ENCODE peak calls at places on chromosomes 2 and 18, in four cellular contexts. One of them, this sample, is unnamed.

GRCh38 chr2:168604252-168604651 is 148.2 kb downstream of the CERS6 start:
- DNase-seq in H1: no peak
- DNase-seq in HepG2: peak; percentile 10
- DNase-seq in GM12878: no peak
- DNase-seq in this sample: no peak

GRCh38 chr2:69306897-69307695 is 79.9 kb downstream of the GFPT1 start:
- DNase-seq in H1: peak; percentile 53
- DNase-seq in HepG2: peak; percentile 47
- DNase-seq in GM12878: no peak
- DNase-seq in this sample: peak; percentile 93

GRCh38 chr18:49716035-49716434 is 97.3 kb downstream of the ACAA2 start:
- DNase-seq in H1: no peak
- DNase-seq in GM12878: no peak
- DNase-seq in HepG2: no peak
- DNase-seq in this sample: no peak

GRCh38 chr2:127619901-127620705 is 25.9 kb upstream of the GPR17 start:
- DNase-seq in H1: no peak
- DNase-seq in HepG2: no peak
- DNase-seq in GM12878: no peak
- DNase-seq in this sample: peak; percentile 29

GRCh38 chr18:63346031-63346430 is 21.0 kb downstream of the KDSR start:
- DNase-seq in H1: no peak
- DNase-seq in GM12878: no peak
- DNase-seq in HepG2: no peak
- DNase-seq in this sample: no peak

GRCh38 chr2:205946226-205946625 is 139.7 kb downstream of the INO80D start:
- DNase-seq in HepG2: no peak
- DNase-seq in H1: no peak
- DNase-seq in GM12878: no peak
- DNase-seq in this sample: no peak

GRCh38 chr2:218569038-218569431 is 396 bp downstream of the CNOT9 start:
- DNase-seq in GM12878: no peak
- DNase-seq in HepG2: peak; percentile 73
- DNase-seq in H1: no peak
- DNase-seq in this sample: peak; percentile 55

GRCh38 chr18:22900558-22901183 is 32.5 kb upstream of the RBBP8 start:
- DNase-seq in HepG2: no peak
- DNase-seq in H1: no peak
- DNase-seq in GM12878: no peak
- DNase-seq in this sample: no peak

GRCh38 chr2:26848336-26849055 is 564 bp downstream of the DPYSL5 start:
- DNase-seq in H1: no peak
- DNase-seq in HepG2: no peak
- DNase-seq in GM12878: no peak
- DNase-seq in this sample: peak; percentile 85
- TF ChIP-seq TCF12 in H1: no peak
- TF ChIP-seq TCF12 in HepG2: no peak
- TF ChIP-seq TCF12 in GM12878: no peak
- TF ChIP-seq TCF12 in this sample: no peak

DNA sequence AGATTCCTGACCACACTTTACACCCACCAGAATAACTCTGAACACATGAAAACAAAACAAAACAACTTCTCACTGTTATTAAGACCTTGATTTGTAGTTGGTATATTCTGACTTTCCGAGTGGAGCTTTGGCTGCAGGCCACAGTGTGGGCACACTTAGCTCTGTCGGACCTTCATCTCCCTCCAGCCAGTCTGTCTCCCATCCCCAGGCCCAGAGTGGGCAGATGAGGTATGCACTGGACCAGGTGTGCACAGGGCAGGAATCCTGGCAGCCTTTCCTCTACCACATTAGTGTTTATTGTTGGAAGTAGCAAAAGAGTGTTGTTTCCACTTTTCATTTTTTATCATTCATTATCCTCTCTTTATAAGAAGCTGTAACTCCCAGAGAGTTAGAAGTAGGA is 219.5 kb upstream of the TPO start:
- DNase-seq in GM12878: no peak
- DNase-seq in H1: no peak
- DNase-seq in HepG2: no peak
- DNase-seq in this sample: no peak
- TF ChIP-seq CTCF in GM12878: no peak
- TF ChIP-seq CTCF in H1: no peak
- TF ChIP-seq CTCF in HepG2: no peak
- TF ChIP-seq CTCF in this sample: no peak

GRCh38 chr2:233846387-233847247 is 7.7 kb downstream of the HJURP start:
- DNase-seq in GM12878: no peak
- DNase-seq in H1: no peak
- DNase-seq in HepG2: no peak
- DNase-seq in this sample: peak; percentile 48
- TF ChIP-seq TCF12 in GM12878: no peak
- TF ChIP-seq TCF12 in H1: no peak
- TF ChIP-seq TCF12 in HepG2: no peak
- TF ChIP-seq TCF12 in this sample: no peak

GRCh38 chr2:233686967-233687366 is 5.3 kb downstream of the UGT1A7 start:
- DNase-seq in H1: no peak
- DNase-seq in GM12878: no peak
- DNase-seq in HepG2: no peak
- DNase-seq in this sample: no peak
- TF ChIP-seq CTCF in H1: no peak
- TF ChIP-seq CTCF in GM12878: no peak
- TF ChIP-seq CTCF in HepG2: no peak
- TF ChIP-seq CTCF in this sample: no peak

GRCh38 chr18:905307-905947 is 756 bp downstream of the ADCYAP1 start:
- DNase-seq in HepG2: no peak
- DNase-seq in GM12878: no peak
- DNase-seq in H1: no peak
- DNase-seq in this sample: peak; percentile 38

GRCh38 chr18:904135-905090 is at the start of gene ADCYAP1:
- DNase-seq in HepG2: no peak
- DNase-seq in H1: no peak
- DNase-seq in GM12878: no peak
- DNase-seq in this sample: peak; percentile 43

GRCh38 chr18:902179-902718 is 2.4 kb upstream of the ADCYAP1 start:
- DNase-seq in H1: no peak
- DNase-seq in GM12878: no peak
- DNase-seq in HepG2: no peak
- DNase-seq in this sample: no peak

GRCh38 chr18:903703-904102 is 968 bp upstream of the ADCYAP1 start:
- DNase-seq in HepG2: no peak
- DNase-seq in GM12878: no peak
- DNase-seq in H1: no peak
- DNase-seq in this sample: no peak

GRCh38 chr18:901769-902168 is 2.9 kb upstream of the ADCYAP1 start:
- DNase-seq in H1: no peak
- DNase-seq in GM12878: no peak
- DNase-seq in HepG2: no peak
- DNase-seq in this sample: no peak
- TF ChIP-seq TCF12 in H1: no peak
- TF ChIP-seq TCF12 in GM12878: no peak
- TF ChIP-seq TCF12 in HepG2: no peak
- TF ChIP-seq TCF12 in this sample: no peak

DNA sequence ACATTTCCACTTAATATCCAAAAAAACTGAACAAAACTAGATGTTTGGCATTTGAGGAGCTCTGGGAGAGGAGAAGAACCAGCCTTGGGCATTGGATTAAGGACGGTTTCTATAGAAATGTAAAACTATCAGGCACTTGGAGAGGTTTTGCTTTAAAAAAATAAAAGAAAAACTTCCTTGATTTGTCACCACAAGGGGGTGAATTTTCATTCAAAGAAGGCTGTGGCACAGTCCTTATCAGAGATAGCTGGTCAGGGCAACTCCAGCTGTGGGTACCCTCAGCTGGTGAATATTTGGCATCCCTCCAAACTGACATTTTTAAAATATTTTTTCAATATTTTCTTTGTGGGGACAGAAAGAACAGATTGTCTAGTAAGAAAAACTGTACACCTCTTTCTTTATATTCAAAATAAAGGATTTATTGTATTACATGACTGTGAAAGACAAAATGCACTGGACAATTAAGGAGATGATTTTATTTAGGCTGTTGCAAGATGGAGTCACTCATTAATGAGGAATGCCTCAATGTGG is 46.1 kb upstream of the TBC1D8 start:
- DNase-seq in HepG2: peak; percentile 42
- DNase-seq in GM12878: no peak
- DNase-seq in H1: no peak
- DNase-seq in this sample: peak; percentile 33
- TF ChIP-seq CTCF in HepG2: peak; percentile 23
- TF ChIP-seq CTCF in GM12878: no peak
- TF ChIP-seq CTCF in H1: no peak
- TF ChIP-seq CTCF in this sample: peak; percentile 39

This sample was measured in SK-N-SH.